ENCODE peak calls at places on chromosome 15, in four cellular contexts. Q is H1, S is IMR-90, I is neuronal stem cell. N is an unnamed sample.

GRCh38 chr15:31389576-31389975 is 62.9 kb downstream of the KLF13 start:
- DNase-seq in Q (no peak), S (no peak), I (no peak), N (no peak)

GRCh38 chr15:50452927-50453326 is 28.7 kb downstream of the USP8 start:
- DNase-seq in Q (no peak), S (peak), I (no peak), N (no peak)

GRCh38 chr15:80747317-80748053 is 31.7 kb upstream of the CEMIP start:
- DNase-seq in Q (no peak), S (no peak), I (no peak), N (peak)

GRCh38 chr15:51403072-51403878 is 61.8 kb downstream of the GLDN start:
- DNase-seq in Q (no peak), S (peak), I (no peak), N (peak)

GRCh38 chr15:68389936-68390790 is 41.8 kb downstream of the ITGA11 start:
- DNase-seq in Q (no peak), S (peak), I (no peak), N (peak)

GRCh38 chr15:29454506-29454905 is 184.9 kb upstream of the NSMCE3 start:
- DNase-seq in Q (no peak), S (no peak), I (no peak), N (no peak)

GRCh38 chr15:94346272-94346671 is 114.9 kb downstream of the MCTP2 start:
- DNase-seq in Q (no peak), S (peak), I (no peak), N (no peak)

GRCh38 chr15:26771168-26771916 is 1.5 kb downstream of the GABRB3 start:
- DNase-seq in Q (no peak), S (no peak), I (peak), N (peak)

GRCh38 chr15:73200339-73200738 is 148.1 kb downstream of the NEO1 start:
- DNase-seq in Q (no peak), S (no peak), I (no peak), N (no peak)

GRCh38 chr15:25624504-25625172 is 185.8 kb upstream of the UBE3A start:
- DNase-seq in Q (no peak), S (no peak), I (no peak), N (no peak)

GRCh38 chr15:70605606-70606410 is 157.6 kb downstream of the UACA start:
- DNase-seq in Q (no peak), S (peak), I (no peak), N (no peak)

GRCh38 chr15:45254405-45255293 is 2.6 kb downstream of the SLC28A2 start:
- DNase-seq in Q (no peak), S (peak), I (no peak), N (no peak)

GRCh38 chr15:76377751-76378150 is 41.2 kb downstream of the ISL2 start:
- DNase-seq in Q (no peak), S (no peak), I (no peak), N (no peak)

GRCh38 chr15:53978248-53978906 is at the start of gene UNC13C:
- DNase-seq in Q (peak), S (no peak), I (peak), N (peak)

GRCh38 chr15:77096131-77096530 is 25.2 kb upstream of the TSPAN3 start:
- DNase-seq in Q (no peak), S (no peak), I (no peak), N (no peak)

DNA sequence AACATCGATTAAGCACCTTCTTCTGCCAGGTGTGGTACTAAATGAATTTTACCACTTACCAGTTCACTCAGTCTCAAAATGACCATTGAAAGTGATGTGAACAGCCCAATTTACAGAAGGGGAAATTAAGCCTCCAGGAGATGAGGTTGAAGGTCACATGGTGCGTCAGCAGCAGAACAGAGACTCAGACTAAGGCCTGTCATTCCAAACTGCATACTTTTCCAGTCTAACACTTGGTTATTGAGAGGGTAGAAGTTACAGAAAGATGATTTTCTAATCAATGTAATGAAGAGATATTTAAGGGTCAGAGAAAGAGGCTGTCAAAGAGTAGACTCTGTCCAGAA is 68.4 kb downstream of the TTC23 start:
- DNase-seq in Q (no peak), S (no peak), I (no peak), N (no peak)
- H2BK15ac ChIP-seq in Q (no peak), S (no peak), I (no peak), N (no peak)

DNA sequence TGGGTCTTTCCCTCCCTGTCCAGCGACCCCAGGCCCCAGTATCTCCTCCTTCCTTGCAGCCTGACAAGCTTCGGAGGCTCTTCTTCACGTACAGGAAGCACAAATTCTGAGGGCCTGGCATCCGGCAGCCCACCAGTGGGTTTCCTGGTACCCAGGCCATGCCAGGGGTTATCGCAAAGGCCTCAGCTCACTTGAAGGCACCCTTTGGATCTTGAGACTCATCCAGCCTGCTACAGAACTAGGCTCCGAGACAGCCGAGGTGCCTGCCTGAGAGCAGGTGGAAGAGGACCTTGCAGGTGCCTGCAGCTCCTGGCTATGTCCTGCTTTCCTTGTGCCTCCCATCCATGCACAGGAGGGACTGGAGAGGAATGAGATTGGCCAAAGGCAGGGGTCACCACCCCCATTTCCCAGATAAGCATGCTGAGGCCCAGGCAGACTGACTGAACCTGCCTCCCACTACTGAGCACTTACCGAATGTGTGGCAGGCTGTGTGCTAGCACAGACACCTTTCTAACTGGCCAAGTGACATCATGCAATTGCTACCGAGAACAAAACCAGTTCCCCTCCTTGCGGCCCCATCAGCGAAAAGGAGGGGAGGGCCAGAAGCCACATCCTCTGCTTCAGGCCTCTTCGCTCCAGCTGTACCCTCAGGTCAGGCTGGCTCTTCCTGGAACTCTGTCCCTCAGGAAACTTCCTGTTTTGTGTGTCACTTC is 11.2 kb downstream of the SH2D7 start:
- DNase-seq in Q (no peak), S (no peak), I (no peak), N (no peak)
- H4K91ac ChIP-seq in Q (no peak), S (no peak), I (no peak), N (no peak)

DNA sequence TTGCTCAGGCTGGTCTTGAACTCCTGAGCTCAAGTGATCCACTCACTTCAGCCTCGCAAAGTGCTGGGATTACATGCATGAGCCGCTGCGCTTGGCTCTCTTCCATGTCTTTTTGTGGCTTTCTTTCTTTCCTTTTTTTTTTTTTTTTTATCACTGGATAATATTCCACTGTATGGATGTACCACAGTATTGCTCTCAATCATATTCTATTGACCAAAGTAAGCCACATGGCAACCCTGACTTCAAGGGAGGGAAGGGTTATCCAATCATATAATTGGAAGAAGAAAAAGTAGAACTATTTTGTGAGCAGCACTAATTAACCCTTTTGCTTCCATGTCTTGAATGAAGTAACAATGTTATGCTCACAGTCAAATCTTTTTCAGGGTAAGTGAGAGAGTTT is 307.0 kb upstream of the RASGRP1 start:
- DNase-seq in Q (no peak), S (no peak), I (no peak), N (no peak)
- H2BK15ac ChIP-seq in Q (no peak), S (no peak), I (no peak), N (no peak)

GRCh38 chr15:69395460-69395859 is 18.7 kb upstream of the KIF23 start:
- DNase-seq in Q (no peak), S (no peak), I (no peak), N (no peak)

GRCh38 chr15:69393831-69394491 is 20.2 kb upstream of the KIF23 start:
- DNase-seq in Q (no peak), S (no peak), I (no peak), N (no peak)

GRCh38 chr15:69398541-69398940 is 15.6 kb upstream of the KIF23 start:
- DNase-seq in Q (no peak), S (peak), I (no peak), N (no peak)

GRCh38 chr15:69394556-69395282 is 19.4 kb upstream of the KIF23 start:
- DNase-seq in Q (peak), S (peak), I (peak), N (peak)

DNA sequence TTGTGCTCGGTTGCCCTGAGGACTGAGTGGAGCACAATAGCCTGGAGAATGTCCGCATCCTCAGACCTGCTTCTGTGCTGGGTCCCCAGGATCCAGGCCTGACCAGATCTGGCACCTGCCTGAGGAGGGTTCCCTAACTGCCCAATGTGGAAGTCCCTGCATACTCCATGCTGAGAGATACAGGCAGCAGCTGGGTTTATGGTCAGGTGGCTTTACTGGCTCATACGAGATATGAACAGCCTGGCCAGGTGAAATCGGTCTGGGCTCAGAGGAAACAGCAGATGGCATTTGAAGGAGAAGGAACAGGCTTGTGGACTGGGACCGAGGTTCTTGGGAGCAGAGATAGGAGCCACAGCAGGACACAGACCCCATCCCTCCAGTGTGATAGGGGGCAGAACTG is 18.2 kb upstream of the KIF23 start:
- DNase-seq in Q (no peak), S (no peak), I (no peak), N (no peak)
- H4K91ac ChIP-seq in Q (no peak), S (no peak), I (no peak), N (no peak)

GRCh38 chr15:67043939-67044771 is 21.2 kb upstream of the SMAD3 start:
- DNase-seq in Q (no peak), S (peak), I (no peak), N (peak)
- H2BK15ac ChIP-seq in Q (no peak), S (peak), I (peak), N (no peak)

GRCh38 chr15:74573987-74574386 is 33.0 kb downstream of the ARID3B start:
- DNase-seq in Q (no peak), S (peak), I (no peak), N (no peak)
- H4K91ac ChIP-seq in Q (no peak), S (no peak), I (no peak), N (no peak)

GRCh38 chr15:58748787-58749531 is 548 bp downstream of the ADAM10 start:
- DNase-seq in Q (no peak), S (no peak), I (peak), N (peak)
- H2BK15ac ChIP-seq in Q (peak), S (peak), I (peak), N (no peak)

DNA sequence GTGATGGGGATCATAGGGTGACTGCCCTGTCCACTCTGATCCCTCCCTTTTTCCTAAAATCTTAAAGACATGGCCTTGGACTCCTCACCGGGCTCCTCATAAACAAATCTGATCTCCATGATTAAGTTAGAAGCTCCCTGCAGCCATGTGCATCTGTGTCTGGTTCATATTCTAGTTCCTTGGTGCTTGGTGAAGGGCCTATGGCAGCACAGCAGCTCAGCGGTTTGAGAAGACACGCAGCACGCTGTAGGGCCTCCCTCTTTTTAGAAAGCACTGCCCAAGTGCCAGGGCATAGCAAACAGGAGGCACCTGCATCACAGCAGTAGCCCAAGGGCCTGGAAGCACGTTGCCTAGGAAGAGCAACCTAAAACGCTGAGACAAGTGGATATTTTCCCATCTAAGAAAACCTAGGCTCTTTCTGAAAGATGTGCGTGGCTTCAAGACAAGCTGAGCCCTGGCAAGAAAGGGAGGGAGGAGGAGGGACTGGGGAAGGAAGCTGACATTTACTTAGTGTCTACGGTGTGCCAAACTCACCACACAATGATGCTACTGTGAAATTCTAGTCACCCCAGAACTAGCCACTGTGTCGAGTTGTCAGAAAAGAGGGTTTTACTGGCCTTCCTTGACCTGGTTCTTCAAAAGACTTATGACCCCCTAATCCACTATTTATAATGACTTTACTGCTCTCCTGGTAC is 14.9 kb upstream of the ULK3 start:
- DNase-seq in Q (no peak), S (no peak), I (no peak), N (no peak)
- H4K91ac ChIP-seq in Q (no peak), S (no peak), I (no peak), N (no peak)

GRCh38 chr15:32898414-32898813 is 180.6 kb downstream of the GREM1 start:
- DNase-seq in Q (no peak), S (no peak), I (no peak), N (no peak)
- H2BK15ac ChIP-seq in Q (no peak), S (no peak), I (no peak), N (no peak)